ENCODE peak calls at places on chromosomes 1 and 21, in six cellular contexts. Z is OCI-LY7, Q is neuronal stem cell, W is cardiac muscle cell, H is transverse colon, T is body of pancreas. G is an unnamed sample. For H3K36me3 and H3K4me1, the result is how much of the 10 kb centered on the place peaks cover.

GRCh38 chr21:16193758-16194606 is 464.2 kb downstream of the USP25 start:
- DNase-seq in Q (peak), W (peak), H (peak), T (peak), Z (peak), G (peak)

GRCh38 chr1:234893725-234894630 is 234.7 kb downstream of the TOMM20 start:
- DNase-seq in T (peak), W (no peak), H (no peak), Q (no peak), Z (no peak), G (no peak)

GRCh38 chr1:167442142-167442848 is 76.0 kb downstream of the CD247 start:
- DNase-seq in T (peak), H (peak), Z (peak), Q (peak), W (peak), G (peak)

GRCh38 chr21:39923441-39923840 is 56.2 kb downstream of the PCP4 start:
- DNase-seq in W (no peak), T (no peak), H (no peak), Q (no peak), Z (no peak), G (no peak)

GRCh38 chr1:208864366-208864965 is 620.3 kb upstream of the PLXNA2 start:
- DNase-seq in Z (no peak), W (no peak), Q (no peak), T (no peak), H (no peak), G (no peak)

GRCh38 chr1:203368624-203369451 is 17.9 kb upstream of the FMOD start:
- DNase-seq in Q (no peak), W (no peak), T (peak), H (peak), Z (no peak), G (peak)

GRCh38 chr21:35801388-35801787 is 258.9 kb downstream of the SETD4 start:
- DNase-seq in Q (no peak), Z (peak), T (no peak), H (no peak), W (no peak), G (no peak)

GRCh38 chr1:11331036-11331765 is 58.2 kb downstream of the UBIAD1 start:
- DNase-seq in H (no peak), W (no peak), Q (no peak), T (no peak), Z (no peak), G (no peak)

GRCh38 chr1:16178596-16179497 is 23.0 kb upstream of the EPHA2 start:
- DNase-seq in W (no peak), H (no peak), Z (no peak), T (no peak), Q (no peak), G (peak)

GRCh38 chr1:70836456-70836855 is 211.2 kb downstream of the PTGER3 start:
- DNase-seq in T (no peak), W (no peak), H (no peak), Z (no peak), Q (no peak), G (no peak)

GRCh38 chr1:207890136-207890738 is 20.7 kb downstream of the CD34 start:
- DNase-seq in H (peak), T (peak), Q (no peak), W (no peak), Z (no peak), G (no peak)

GRCh38 chr1:97920275-97920831 is 481 bp downstream of the DPYD start:
- DNase-seq in H (no peak), Q (no peak), W (no peak), Z (peak), T (no peak), G (no peak)

GRCh38 chr21:44551290-44552015 is at the start of gene KRTAP10-2:
- DNase-seq in H (peak), Q (no peak), Z (no peak), W (no peak), T (no peak), G (no peak)

GRCh38 chr1:225882699-225883615 is 777 bp upstream of the TMEM63A start:
- DNase-seq in Q (peak), T (peak), H (peak), W (peak), Z (no peak), G (peak)

GRCh38 chr21:45016031-45016430 is 58.3 kb upstream of the ADARB1 start:
- DNase-seq in Q (no peak), Z (no peak), H (no peak), W (no peak), T (no peak), G (no peak)

GRCh38 chr1:88618331-88618730 is 65.7 kb upstream of the PKN2 start:
- DNase-seq in T (no peak), Q (no peak), H (no peak), Z (peak), W (no peak), G (no peak)

GRCh38 chr1:81179239-81179638 is 621.5 kb upstream of the ADGRL2 start:
- DNase-seq in Z (no peak), W (no peak), H (no peak), T (no peak), Q (no peak), G (no peak)

GRCh38 chr1:160864173-160864572 is 1.5 kb upstream of the CD244 start:
- DNase-seq in T (no peak), Z (no peak), W (no peak), Q (no peak), H (no peak), G (no peak)

GRCh38 chr1:192168964-192169363 is 10.7 kb downstream of the RGS18 start:
- DNase-seq in Z (no peak), W (no peak), T (no peak), Q (no peak), H (no peak), G (no peak)

GRCh38 chr1:241998412-241998921 is 431 bp downstream of the MAP1LC3C start:
- DNase-seq in H (peak), Q (peak), Z (no peak), W (peak), T (peak), G (peak)

GRCh38 chr1:200237066-200237465 is 172.8 kb downstream of the ZNF281 start:
- DNase-seq in T (no peak), Q (no peak), W (no peak), H (no peak), Z (no peak), G (no peak)

GRCh38 chr1:193312432-193312831 is 126.0 kb upstream of the B3GALT2 start:
- DNase-seq in Q (no peak), T (no peak), Z (no peak), W (no peak), H (no peak), G (no peak)

GRCh38 chr1:31055953-31056352 is 9.6 kb downstream of the PUM1 start:
- DNase-seq in Z (no peak), W (no peak), H (no peak), T (no peak), Q (no peak), G (no peak)

GRCh38 chr1:31058012-31058411 is 7.5 kb downstream of the PUM1 start:
- DNase-seq in H (no peak), T (no peak), Q (no peak), Z (no peak), W (no peak), G (no peak)

GRCh38 chr1:31054349-31054748 is 11.2 kb downstream of the PUM1 start:
- DNase-seq in T (no peak), Q (no peak), Z (no peak), W (no peak), H (no peak), G (no peak)

GRCh38 chr1:31055501-31055900 is 10.0 kb downstream of the PUM1 start:
- DNase-seq in Q (no peak), H (no peak), T (peak), W (no peak), Z (no peak), G (no peak)

GRCh38 chr1:31054958-31055481 is 10.5 kb downstream of the PUM1 start:
- DNase-seq in Q (no peak), Z (no peak), H (no peak), W (no peak), T (no peak), G (no peak)
- H3K36me3 ChIP-seq in Q (under half), Z (half or more), H (under half), W (under half), T (under half), G (under half)

GRCh38 chr1:176692988-176693696 is 230.2 kb downstream of the PAPPA2 start:
- DNase-seq in H (no peak), W (peak), Z (no peak), T (no peak), Q (no peak), G (no peak)
- H3K4me3 ChIP-seq in H (no peak), W (no peak), Z (no peak), T (no peak), Q (no peak), G (no peak)

GRCh38 chr1:173431663-173432045 is 45.5 kb upstream of the PRDX6 start:
- DNase-seq in Q (no peak), T (no peak), Z (no peak), H (no peak), W (no peak), G (no peak)

GRCh38 chr1:173433927-173434326 is 43.2 kb upstream of the PRDX6 start:
- DNase-seq in Q (no peak), H (no peak), T (no peak), Z (no peak), W (no peak), G (no peak)

GRCh38 chr1:173432331-173432730 is 44.8 kb upstream of the PRDX6 start:
- DNase-seq in Q (no peak), H (no peak), Z (no peak), T (no peak), W (no peak), G (no peak)

GRCh38 chr1:173429517-173430477 is 47.3 kb upstream of the PRDX6 start:
- DNase-seq in W (peak), Z (peak), Q (peak), T (peak), H (peak), G (peak)

GRCh38 chr1:173430707-173431662 is 46.1 kb upstream of the PRDX6 start:
- DNase-seq in H (peak), W (peak), T (peak), Z (peak), Q (peak), G (peak)
- H3K4me1 ChIP-seq in H (under half), W (under half), T (under half), Z (under half), Q (under half), G (under half)

GRCh38 chr1:212089560-212090163 is 54.1 kb downstream of the DTL start:
- DNase-seq in H (no peak), Z (peak), Q (no peak), T (no peak), W (no peak), G (no peak)

GRCh38 chr1:212097360-212097759 is 61.8 kb downstream of the DTL start:
- DNase-seq in Z (no peak), T (no peak), Q (no peak), W (no peak), H (no peak), G (no peak)

GRCh38 chr1:212091438-212092121 is 56.0 kb downstream of the DTL start:
- DNase-seq in Z (no peak), W (no peak), H (no peak), Q (no peak), T (no peak), G (no peak)
- H3K36me3 ChIP-seq in Z (half or more), W (under half), H (under half), Q (under half), T (under half), G (under half)

DNA sequence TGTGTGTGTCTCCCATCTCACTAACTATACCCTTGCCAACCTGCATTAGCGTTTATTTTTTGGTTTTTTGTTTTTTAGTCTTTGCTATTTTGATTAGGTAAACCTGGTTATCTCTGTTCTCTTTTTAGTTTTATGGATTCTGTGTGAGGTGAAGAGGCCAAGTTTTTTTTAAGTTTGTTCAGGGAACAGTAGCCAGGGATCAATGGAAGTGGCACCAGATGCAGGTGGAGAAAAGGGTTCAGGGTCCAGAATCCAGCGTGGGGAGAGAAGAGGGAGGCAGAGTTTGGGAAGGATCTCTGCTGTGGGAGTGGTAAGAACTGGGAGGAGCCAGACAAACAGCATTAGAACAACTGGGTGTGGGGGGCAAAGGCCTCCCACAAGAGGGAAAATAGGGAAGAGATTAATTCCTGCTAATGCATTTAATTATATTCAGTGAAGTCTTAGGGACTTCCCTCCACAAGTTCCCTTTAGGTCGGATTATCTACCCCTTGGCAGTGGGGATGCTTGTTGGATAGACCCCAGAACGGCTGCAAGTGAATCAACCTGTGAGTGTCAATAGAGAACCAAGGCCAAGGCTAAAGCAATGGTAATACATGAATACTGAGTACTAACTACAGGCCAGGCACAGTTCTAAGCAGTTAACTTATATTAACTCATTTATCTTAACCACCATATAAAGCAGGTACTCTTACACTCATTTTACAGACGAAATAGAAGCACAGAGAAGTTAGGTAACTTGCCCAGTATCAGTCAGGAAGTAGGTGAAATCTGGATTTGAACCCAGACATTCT is 607 bp downstream of the GNAT2 start:
- DNase-seq in Z (no peak), H (no peak), W (no peak), T (peak), Q (no peak), G (peak)
- H3K4me3 ChIP-seq in Z (peak), H (no peak), W (peak), T (no peak), Q (no peak), G (peak)

GRCh38 chr21:37433441-37433840 is 66.9 kb downstream of the DYRK1A start:
- DNase-seq in T (no peak), H (no peak), Z (no peak), Q (no peak), W (no peak), G (no peak)
- H3K4me1 ChIP-seq in T (under half), H (under half), Z (under half), Q (under half), W (under half), G (under half)

GRCh38 chr1:15058261-15058660 is 95.3 kb upstream of the TMEM51 start:
- DNase-seq in W (no peak), Z (no peak), T (no peak), H (no peak), Q (no peak), G (no peak)
- H3K36me3 ChIP-seq in W (under half), Z (under half), T (under half), H (under half), Q (under half), G (under half)

GRCh38 chr1:158177705-158178450 is 2.8 kb upstream of the CD1D start:
- DNase-seq in H (peak), Z (peak), T (peak), Q (peak), W (peak), G (no peak)
- H3K4me3 ChIP-seq in H (peak), Z (peak), T (no peak), Q (peak), W (peak), G (no peak)

DNA sequence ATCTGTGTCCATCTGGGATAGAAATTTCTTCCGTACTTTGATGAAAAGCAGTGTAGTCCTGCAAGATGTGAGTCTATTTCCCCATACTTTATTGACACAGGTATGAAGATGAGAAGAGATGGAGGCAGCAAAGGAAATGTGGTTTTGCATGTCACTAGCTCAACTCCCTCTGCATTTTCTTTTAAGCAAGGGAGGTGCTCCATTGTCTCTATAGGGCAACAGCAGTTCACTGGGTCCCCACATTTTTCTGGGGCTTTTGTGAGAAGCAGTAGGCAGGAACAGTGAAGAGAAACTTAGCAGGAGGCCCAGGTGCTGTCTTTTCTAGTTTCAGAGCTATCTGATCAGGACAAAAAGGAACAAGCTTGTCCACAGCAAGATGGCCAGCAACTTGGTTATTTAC is 37.1 kb downstream of the C21orf91 start:
- DNase-seq in Z (peak), W (no peak), T (no peak), H (no peak), Q (no peak), G (no peak)
- H3K4me1 ChIP-seq in Z (half or more), W (under half), T (under half), H (under half), Q (under half), G (under half)

DNA sequence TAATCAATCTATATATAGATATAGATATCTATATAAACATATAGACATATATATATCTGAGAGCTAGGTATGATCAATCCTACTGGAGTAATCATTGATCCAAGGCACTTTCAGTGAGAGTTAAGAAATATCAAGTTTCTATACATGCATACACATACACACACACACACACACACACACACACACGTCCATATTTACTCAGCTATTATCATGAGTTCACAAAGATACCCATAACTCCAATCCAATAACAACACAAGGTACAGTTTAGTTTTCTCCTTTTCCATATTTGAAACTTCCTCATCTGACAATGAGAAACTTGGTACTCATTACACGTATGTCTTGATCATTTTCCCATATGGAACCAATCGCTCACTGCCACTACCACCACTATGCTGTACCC is 27.3 kb upstream of the ZZZ3 start:
- DNase-seq in T (no peak), Z (no peak), W (no peak), H (no peak), Q (no peak), G (no peak)
- H3K36me3 ChIP-seq in T (under half), Z (half or more), W (half or more), H (under half), Q (under half), G (under half)

G was measured in Caco-2.